ENCODE peak calls at places on chromosomes 1 and 21, in nine cellular contexts. P is OCI-LY7, T is cardiac muscle cell, I is K562, D is H9, Q is upper lobe of right lung, X is IMR-90, Z is lung, Y is mammary epithelial cell. W is an unnamed sample. For H3K4me1, the result is how much of the 10 kb centered on the place peaks cover.

GRCh38 chr1:11659748-11660147 is 4.3 kb upstream of the FBXO6 start:
- DNase-seq in P (no peak), T (no peak), I (no peak), D (no peak), Q (no peak), X (no peak), Z (no peak), Y (no peak), W (no peak)

GRCh38 chr1:68703921-68704354 is 207.1 kb upstream of the DEPDC1 start:
- DNase-seq in P (no peak), T (no peak), I (no peak), D (no peak), Q (no peak), X (no peak), Z (no peak), Y (peak), W (no peak)

GRCh38 chr1:1291611-1292441 is 11.6 kb downstream of the SCNN1D start:
- DNase-seq in P (peak), T (peak), I (peak), D (peak), Q (peak), X (peak), Z (peak), Y (peak), W (peak)

GRCh38 chr1:230068952-230069684 is 2.1 kb downstream of the GALNT2 start:
- DNase-seq in P (peak), T (no peak), I (no peak), D (no peak), Q (peak), X (no peak), Z (no peak), Y (no peak), W (no peak)

GRCh38 chr1:218304281-218305039 is 19.4 kb downstream of the RRP15 start:
- DNase-seq in P (no peak), T (peak), I (peak), D (no peak), Q (no peak), X (peak), Z (no peak), Y (peak), W (no peak)

GRCh38 chr21:16775056-16775455 is 737.8 kb upstream of the CXADR start:
- DNase-seq in P (no peak), T (no peak), I (no peak), D (peak), Q (no peak), X (no peak), Z (no peak), Y (no peak), W (no peak)

GRCh38 chr1:44048816-44049215 is 17.6 kb upstream of the SLC6A9 start:
- DNase-seq in P (no peak), T (peak), I (no peak), D (no peak), Q (no peak), X (peak), Z (no peak), Y (peak), W (no peak)

GRCh38 chr1:6392081-6392879 is 1.3 kb downstream of the ACOT7 start:
- DNase-seq in P (peak), T (no peak), I (no peak), D (no peak), Q (no peak), X (no peak), Z (no peak), Y (no peak), W (peak)

GRCh38 chr1:9909222-9910046 is 635 bp downstream of the CTNNBIP1 start:
- DNase-seq in P (peak), T (no peak), I (peak), D (no peak), Q (no peak), X (no peak), Z (no peak), Y (peak), W (no peak)

GRCh38 chr21:39094847-39095525 is 88.3 kb downstream of the PSMG1 start:
- DNase-seq in P (no peak), T (peak), I (peak), D (no peak), Q (no peak), X (peak), Z (no peak), Y (no peak), W (no peak)

GRCh38 chr21:32717851-32718316 is 9.9 kb downstream of the SYNJ1 start:
- DNase-seq in P (no peak), T (peak), I (no peak), D (no peak), Q (no peak), X (peak), Z (no peak), Y (peak), W (no peak)

GRCh38 chr21:33152228-33153130 is 77.3 kb upstream of the IFNAR2 start:
- DNase-seq in P (no peak), T (no peak), I (no peak), D (no peak), Q (no peak), X (no peak), Z (no peak), Y (no peak), W (no peak)

GRCh38 chr1:160048335-160048734 is 16.5 kb upstream of the PIGM start:
- DNase-seq in P (no peak), T (no peak), I (no peak), D (no peak), Q (no peak), X (no peak), Z (no peak), Y (no peak), W (no peak)

GRCh38 chr1:206705187-206705586 is 20.5 kb downstream of the MAPKAPK2 start:
- DNase-seq in P (no peak), T (peak), I (no peak), D (no peak), Q (peak), X (peak), Z (no peak), Y (no peak), W (no peak)

GRCh38 chr1:87684786-87685185 is 356.1 kb downstream of the LMO4 start:
- DNase-seq in P (no peak), T (peak), I (no peak), D (no peak), Q (no peak), X (peak), Z (no peak), Y (no peak), W (no peak)

GRCh38 chr21:33278736-33279135 is 12.6 kb downstream of the IL10RB start:
- DNase-seq in P (no peak), T (no peak), I (no peak), D (no peak), Q (no peak), X (peak), Z (no peak), Y (no peak), W (no peak)

GRCh38 chr1:12495725-12496124 is 122.3 kb downstream of the DHRS3 start:
- DNase-seq in P (no peak), T (no peak), I (peak), D (no peak), Q (no peak), X (no peak), Z (no peak), Y (no peak), W (no peak)

GRCh38 chr1:19879227-19879626 is 3.0 kb upstream of the OTUD3 start:
- DNase-seq in P (no peak), T (no peak), I (no peak), D (no peak), Q (no peak), X (no peak), Z (no peak), Y (no peak), W (no peak)

GRCh38 chr1:14742181-14742980 is 143.9 kb downstream of the KAZN start:
- DNase-seq in P (peak), T (peak), I (no peak), D (peak), Q (no peak), X (peak), Z (no peak), Y (peak), W (no peak)

GRCh38 chr1:18794561-18794960 is 64.9 kb downstream of the TAS1R2 start:
- DNase-seq in P (no peak), T (no peak), I (peak), D (peak), Q (no peak), X (no peak), Z (no peak), Y (no peak), W (no peak)

GRCh38 chr1:201280884-201281283 is 2.4 kb upstream of the PKP1 start:
- DNase-seq in P (no peak), T (no peak), I (no peak), D (no peak), Q (no peak), X (no peak), Z (no peak), Y (no peak), W (no peak)
- H3K4me1 ChIP-seq in P (under half), T (under half), I (under half), D (under half), Q (under half), X (under half), Z (under half), Y (under half), W (under half)

GRCh38 chr1:232249834-232250233 is 380.1 kb downstream of the SIPA1L2 start:
- DNase-seq in P (no peak), T (no peak), I (no peak), D (peak), Q (no peak), X (no peak), Z (no peak), Y (no peak), W (no peak)

GRCh38 chr1:232250838-232251237 is 379.1 kb downstream of the SIPA1L2 start:
- DNase-seq in P (no peak), T (no peak), I (no peak), D (no peak), Q (no peak), X (no peak), Z (no peak), Y (no peak), W (no peak)

GRCh38 chr1:232248276-232248803 is 381.6 kb downstream of the SIPA1L2 start:
- DNase-seq in P (no peak), T (no peak), I (no peak), D (no peak), Q (no peak), X (no peak), Z (no peak), Y (no peak), W (no peak)

GRCh38 chr1:232250410-232250809 is 379.5 kb downstream of the SIPA1L2 start:
- DNase-seq in P (no peak), T (no peak), I (no peak), D (no peak), Q (no peak), X (no peak), Z (no peak), Y (no peak), W (no peak)

DNA sequence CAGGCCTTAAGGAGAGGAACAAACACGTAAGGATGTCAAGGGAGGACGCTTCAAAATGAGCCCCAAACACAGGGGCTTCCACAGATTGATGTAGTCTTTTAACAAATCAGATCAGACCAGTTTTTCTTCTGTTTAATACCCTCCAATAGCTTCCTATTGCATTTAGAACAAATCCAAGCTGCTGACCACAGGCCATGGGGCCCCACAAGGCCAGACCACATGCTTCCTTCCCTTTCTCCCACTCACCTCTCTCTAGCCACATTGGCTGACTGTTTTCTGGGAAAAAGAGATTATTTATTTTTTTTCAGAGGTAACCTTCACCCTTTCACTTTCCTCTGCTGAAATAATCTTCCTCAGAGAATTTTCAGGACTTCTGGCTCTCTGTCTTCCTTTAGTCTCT is 380.6 kb downstream of the SIPA1L2 start:
- DNase-seq in P (no peak), T (peak), I (no peak), D (no peak), Q (no peak), X (no peak), Z (no peak), Y (no peak), W (no peak)
- H3K4me1 ChIP-seq in P (under half), T (under half), I (under half), D (under half), Q (under half), X (under half), Z (under half), Y (under half), W (under half)

DNA sequence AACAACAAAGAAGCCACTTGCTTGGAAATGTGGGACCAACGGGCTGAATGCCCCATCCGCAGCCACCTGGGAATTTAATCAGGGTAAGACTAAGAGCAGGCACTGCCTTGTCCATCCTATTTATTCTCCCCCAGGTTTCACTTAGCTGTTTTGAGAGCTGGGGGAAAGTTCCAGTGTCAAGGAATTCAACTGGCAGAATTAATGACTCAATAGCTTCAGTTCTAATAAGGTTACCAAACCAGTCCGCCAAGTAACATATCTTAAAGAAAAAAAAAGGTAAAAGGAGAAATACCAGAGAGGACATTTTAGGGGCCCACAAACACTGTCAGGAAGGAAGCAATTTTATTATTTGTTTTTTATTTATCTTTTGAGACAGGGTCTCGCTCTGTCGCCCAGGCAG is 157.6 kb upstream of the SOD1 start:
- DNase-seq in P (no peak), T (no peak), I (no peak), D (no peak), Q (no peak), X (no peak), Z (no peak), Y (no peak), W (no peak)
- H3K4me1 ChIP-seq in P (under half), T (under half), I (under half), D (under half), Q (under half), X (under half), Z (under half), Y (under half), W (under half)

GRCh38 chr1:243730499-243731150 is 119.4 kb downstream of the AKT3 start:
- DNase-seq in P (no peak), T (no peak), I (no peak), D (no peak), Q (peak), X (no peak), Z (no peak), Y (peak), W (no peak)
- H3K4me1 ChIP-seq in P (under half), T (under half), I (under half), D (under half), Q (under half), X (under half), Z (under half), Y (under half), W (under half)

DNA sequence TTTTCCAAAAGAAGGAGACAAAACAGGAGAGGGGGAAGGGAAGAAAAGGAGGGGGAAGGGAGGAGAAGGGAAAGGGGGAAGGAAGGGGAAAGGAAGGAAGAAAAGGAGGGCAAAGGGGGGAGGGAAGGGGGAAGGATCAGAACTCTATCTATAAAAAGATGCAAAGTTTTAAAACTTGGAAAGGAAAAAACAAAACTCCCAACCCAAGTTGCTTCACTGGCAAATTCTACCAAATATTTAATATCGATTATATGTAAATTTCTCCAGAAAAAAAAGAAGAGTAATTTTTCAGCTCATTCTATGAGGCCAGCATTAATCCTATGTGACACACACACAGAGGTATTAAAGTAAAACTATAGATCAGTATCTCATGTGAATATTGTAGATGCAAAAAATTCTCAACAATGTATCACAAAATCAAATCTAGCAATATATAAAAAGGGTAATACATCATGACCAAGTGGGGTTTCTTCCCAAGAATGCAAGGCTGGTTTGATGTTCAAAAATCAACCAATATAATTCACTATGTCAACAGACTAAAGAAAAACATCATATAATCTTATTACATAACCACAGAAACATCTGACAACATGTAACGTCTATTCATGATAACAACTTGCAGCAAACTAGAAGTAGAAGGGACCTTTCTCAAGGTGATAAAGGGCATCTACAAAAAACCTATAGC is 57.9 kb downstream of the MAN1A2 start:
- DNase-seq in P (no peak), T (no peak), I (no peak), D (no peak), Q (no peak), X (no peak), Z (no peak), Y (no peak), W (no peak)
- H3K4me1 ChIP-seq in P (under half), T (under half), I (under half), D (under half), Q (under half), X (under half), Z (under half), Y (under half), W (under half)

GRCh38 chr21:28253378-28253777 is 739.3 kb downstream of the LTN1 start:
- DNase-seq in P (no peak), T (peak), I (no peak), D (no peak), Q (no peak), X (peak), Z (no peak), Y (peak), W (no peak)
- H3K4me1 ChIP-seq in P (under half), T (under half), I (under half), D (under half), Q (under half), X (under half), Z (under half), Y (under half), W (under half)

DNA sequence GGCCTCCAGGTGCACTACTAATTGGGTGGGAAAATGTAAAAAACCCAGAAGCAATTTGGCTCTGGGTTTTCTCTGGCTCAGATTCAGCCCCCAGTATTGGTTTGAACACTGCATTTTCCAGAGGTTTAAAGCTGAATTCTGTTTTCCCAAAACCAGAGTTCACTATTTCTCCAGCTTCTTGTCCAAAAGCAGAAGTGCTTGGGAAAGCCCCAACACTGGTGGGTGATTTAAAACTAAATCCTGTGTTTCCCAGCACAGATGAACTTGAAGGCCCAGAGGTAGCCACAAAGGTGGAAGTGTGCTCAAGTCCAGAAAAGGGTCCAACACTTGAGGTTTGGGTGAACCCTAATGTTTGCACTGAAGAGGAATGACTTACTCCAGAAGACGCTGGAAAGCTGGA is 689 bp downstream of the MCM3AP start:
- DNase-seq in P (no peak), T (no peak), I (no peak), D (no peak), Q (no peak), X (no peak), Z (no peak), Y (no peak), W (no peak)
- H3K4me1 ChIP-seq in P (under half), T (under half), I (under half), D (under half), Q (half or more), X (under half), Z (under half), Y (under half), W (under half)